ENCODE peak calls at places on chromosomes 13 and 19, in eight cellular contexts. V is IMR-90, J is fibroblast of lung, S is GM12878, M is AG04449, B is tibial nerve, K is neuronal stem cell, E is mucosa of descending colon. R is an unnamed sample.

GRCh38 chr13:91714726-91715334 is 316.4 kb downstream of the GPC5 start:
- DNase-seq in E (no peak), J (no peak), V (no peak), S (no peak), B (no peak), K (no peak), M (no peak), R (no peak)

GRCh38 chr19:30174791-30175190 is 197.4 kb upstream of the ZNF536 start:
- DNase-seq in E (no peak), J (no peak), K (no peak), V (no peak), M (no peak), B (no peak), S (no peak), R (no peak)

GRCh38 chr13:44884076-44884729 is 105.1 kb downstream of the NUFIP1 start:
- DNase-seq in E (no peak), V (peak; percentile 86), M (peak; percentile 38), B (no peak), K (no peak), J (peak; percentile 50), S (no peak), R (peak; percentile 40)

GRCh38 chr19:14871619-14872230 is 14.2 kb downstream of the OR7A17 start:
- DNase-seq in J (peak; percentile 38), K (no peak), V (peak; percentile 11), M (no peak), B (no peak), E (no peak), S (peak; percentile 2), R (no peak)

GRCh38 chr13:70407486-70407885 is 299.2 kb upstream of the KLHL1 start:
- DNase-seq in K (no peak), M (no peak), E (no peak), J (no peak), S (no peak), B (no peak), V (no peak), R (no peak)

GRCh38 chr13:40231311-40231710 is 435.1 kb downstream of the FOXO1 start:
- DNase-seq in J (no peak), V (no peak), K (no peak), M (no peak), E (no peak), B (no peak), S (no peak), R (no peak)

GRCh38 chr13:34627499-34627898 is 314.6 kb upstream of the NBEA start:
- DNase-seq in M (no peak), K (peak; percentile 80), B (no peak), V (no peak), S (no peak), J (no peak), E (peak; percentile 5), R (no peak)

GRCh38 chr19:52592301-52592700 is 22.2 kb downstream of the ZNF701 start:
- DNase-seq in S (no peak), E (no peak), V (no peak), K (no peak), J (no peak), M (no peak), B (no peak), R (no peak)

GRCh38 chr19:50794074-50794777 is 4.0 kb downstream of the ACP4 start:
- DNase-seq in E (peak; percentile 61), V (no peak), K (no peak), J (no peak), S (no peak), B (no peak), M (no peak), R (peak; percentile 16)

GRCh38 chr19:4304509-4305252 is at the start of gene FSD1:
- DNase-seq in M (no peak), J (peak; percentile 42), S (no peak), K (peak; percentile 80), E (no peak), B (no peak), V (peak; percentile 40), R (no peak)
- H3K4me3 ChIP-seq in M (peak within 1 kb of the TSS; percentile 56), J (peak within 1 kb of the TSS; percentile 6), S (no peak within 1 kb of the TSS), K (peak within 1 kb of the TSS; percentile 80), E (no peak within 1 kb of the TSS), B (no peak within 1 kb of the TSS), V (peak within 1 kb of the TSS; percentile 47), R (peak within 1 kb of the TSS; percentile 35)

GRCh38 chr19:38690146-38690545 is 42.7 kb downstream of the ACTN4 start:
- DNase-seq in E (no peak), J (no peak), B (no peak), V (no peak), M (no peak), K (no peak), S (no peak), R (no peak)

GRCh38 chr19:38690832-38691231 is 43.4 kb downstream of the ACTN4 start:
- DNase-seq in M (no peak), J (no peak), B (no peak), E (no peak), K (no peak), S (no peak), V (no peak), R (no peak)

GRCh38 chr19:38691938-38692457 is 44.5 kb downstream of the ACTN4 start:
- DNase-seq in B (no peak), J (peak; percentile 96), K (no peak), S (no peak), E (peak; percentile 51), V (peak; percentile 92), M (no peak), R (peak; percentile 69)

GRCh38 chr19:38693380-38694223 is 46.2 kb downstream of the ACTN4 start:
- DNase-seq in V (peak; percentile 63), K (peak; percentile 89), S (no peak), M (no peak), J (peak; percentile 59), E (no peak), B (no peak), R (peak; percentile 58)

DNA sequence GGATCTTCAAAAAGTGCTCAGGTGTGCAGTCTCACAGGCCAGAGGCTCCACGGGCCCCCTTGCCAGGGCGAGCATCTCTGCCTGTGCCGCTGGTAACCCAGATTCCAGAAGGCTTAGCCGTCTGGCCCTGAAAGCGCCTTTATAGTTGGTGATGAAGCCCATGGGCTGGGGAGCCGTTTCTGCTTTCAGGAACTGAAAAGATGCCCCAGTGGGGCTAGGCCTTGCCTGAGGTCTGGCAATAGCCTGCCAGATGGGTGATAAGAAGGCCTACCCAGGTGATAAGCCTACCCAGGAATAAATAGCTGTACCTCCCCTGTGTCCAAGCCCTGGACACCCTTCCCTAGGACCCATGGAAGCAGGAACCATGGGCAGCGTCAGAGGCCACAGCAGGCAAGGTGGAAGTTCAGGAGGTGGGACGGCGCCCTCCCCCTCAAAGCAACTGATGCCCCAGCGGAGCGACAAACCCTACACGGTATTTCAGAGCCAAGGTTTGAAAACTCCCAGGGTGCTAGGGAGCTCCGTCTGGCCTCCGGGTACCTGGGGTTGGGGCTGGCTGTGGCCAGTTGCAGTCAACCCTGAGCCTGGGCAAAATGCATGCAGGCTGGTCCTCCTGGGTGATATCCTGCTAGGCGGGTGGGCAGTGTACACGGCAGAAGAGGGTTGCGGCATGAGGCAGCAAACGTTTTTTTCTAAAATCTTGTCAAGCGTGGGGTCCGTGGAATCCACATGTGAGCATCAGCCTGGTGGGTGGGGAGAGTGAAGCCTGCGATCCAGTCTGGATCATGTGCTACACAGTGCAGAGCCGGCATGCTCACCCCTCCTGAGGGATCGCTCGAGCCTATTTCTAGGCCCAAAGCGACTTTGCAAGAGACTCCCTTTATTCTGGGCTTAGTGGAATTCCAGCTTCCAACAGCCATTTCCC is 45.3 kb downstream of the ACTN4 start:
- DNase-seq in B (no peak), J (no peak), V (no peak), M (no peak), E (no peak), S (no peak), K (no peak), R (no peak)
- H3K4me3 ChIP-seq in B (peak overlapping the region; percentile 5), J (no peak overlapping the region), V (no peak overlapping the region), M (peak overlapping the region; percentile 15), E (no peak overlapping the region), S (no peak overlapping the region), K (no peak overlapping the region), R (no peak overlapping the region)

DNA sequence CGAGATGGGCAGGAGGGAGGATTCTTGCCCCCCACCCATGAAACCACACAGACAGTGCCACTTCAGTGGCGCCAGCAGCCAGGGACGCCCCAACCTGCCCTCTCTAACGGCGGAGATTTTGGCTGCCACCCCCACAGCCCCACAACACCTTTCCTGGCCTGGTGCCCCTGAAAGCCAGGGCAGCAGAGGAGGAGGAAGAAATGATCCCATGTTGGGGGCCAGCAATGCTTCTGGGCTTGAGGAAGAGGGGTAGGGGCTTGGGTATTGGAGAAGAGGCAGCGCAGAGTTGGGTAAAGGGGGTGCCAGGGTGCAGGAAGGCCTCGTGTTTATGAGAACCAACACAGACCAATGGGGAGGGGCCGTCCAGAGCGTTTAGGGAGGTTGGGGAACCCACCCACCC is 1.7 kb downstream of the MLLT1 start:
- DNase-seq in S (no peak), V (no peak), J (no peak), B (no peak), K (no peak), M (no peak), E (no peak), R (no peak)
- H3K4me3 ChIP-seq in S (peak overlapping the region; percentile 79), V (peak overlapping the region; percentile 76), J (no peak overlapping the region), B (no peak overlapping the region), K (no peak overlapping the region), M (peak overlapping the region; percentile 78), E (no peak overlapping the region), R (peak overlapping the region; percentile 94)

GRCh38 chr19:56660381-56661105 is 11.0 kb downstream of the ZNF835 start:
- DNase-seq in S (no peak), B (no peak), J (no peak), K (no peak), M (no peak), E (no peak), V (no peak), R (no peak)
- H3K4me3 ChIP-seq in S (no peak overlapping the region), B (no peak overlapping the region), J (no peak overlapping the region), K (no peak overlapping the region), M (no peak overlapping the region), E (no peak overlapping the region), V (no peak overlapping the region), R (no peak overlapping the region)

DNA sequence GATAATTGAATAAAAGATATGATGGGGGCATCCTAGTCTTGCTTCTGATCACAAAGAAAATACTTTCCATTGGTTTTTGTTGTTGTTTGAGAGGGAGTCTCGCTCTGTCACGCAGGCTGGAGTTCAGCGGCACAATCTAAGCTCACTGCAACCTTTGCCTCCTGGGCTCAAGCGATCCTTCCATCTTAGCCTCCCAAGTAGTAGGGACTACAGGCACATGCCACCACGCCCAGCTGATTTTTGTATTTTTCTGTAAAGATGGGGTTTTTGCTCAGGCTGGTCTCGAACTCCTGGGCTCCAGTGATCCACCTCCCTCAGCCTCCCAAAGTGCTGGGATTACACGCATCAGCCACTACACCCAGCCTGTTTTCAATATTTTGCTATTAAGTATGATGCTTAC is 17.1 kb upstream of the PSMC4 start:
- DNase-seq in E (no peak), S (no peak), B (no peak), V (no peak), M (no peak), K (no peak), J (no peak), R (no peak)
- H3K4me3 ChIP-seq in E (no peak overlapping the region), S (no peak overlapping the region), B (no peak overlapping the region), V (no peak overlapping the region), M (no peak overlapping the region), K (no peak overlapping the region), J (no peak overlapping the region), R (no peak overlapping the region)

GRCh38 chr19:42069619-42070293 is at the start of gene GRIK5:
- DNase-seq in S (no peak), V (no peak), J (no peak), E (no peak), B (no peak), M (no peak), K (no peak), R (no peak)
- H3K4me3 ChIP-seq in S (no peak within 1 kb of the TSS), V (no peak within 1 kb of the TSS), J (no peak within 1 kb of the TSS), E (no peak within 1 kb of the TSS), B (peak within 1 kb of the TSS; percentile 42), M (no peak within 1 kb of the TSS), K (peak within 1 kb of the TSS; percentile 79), R (no peak within 1 kb of the TSS)

R was measured in HFF-Myc.